ENCODE peak calls at places on chromosomes 16 and 17, in seven cellular contexts. H is GM23338, U is Panc1, J is ovary, W is MM.1S, L is substantia nigra, F is transverse colon. V is an unnamed sample.

GRCh38 chr17:32355649-32356377 is 5.9 kb downstream of the ZNF207 start:
- DNase-seq in L (no peak), F (no peak), W (no peak), U (no peak), J (no peak), H (no peak), V (no peak)

GRCh38 chr17:49944451-49944850 is 24.5 kb upstream of the DLX4 start:
- DNase-seq in L (no peak), H (peak), J (no peak), W (no peak), F (no peak), U (no peak), V (no peak)

GRCh38 chr17:32854177-32854576 is 22.7 kb downstream of the MYO1D start:
- DNase-seq in U (no peak), J (no peak), L (no peak), H (peak), F (no peak), W (no peak), V (no peak)

GRCh38 chr17:56599566-56599965 is 6.1 kb downstream of the NOG start:
- DNase-seq in L (no peak), F (no peak), H (no peak), W (no peak), J (no peak), U (no peak), V (no peak)

GRCh38 chr17:2215616-2216364 is 87.8 kb downstream of the SMG6 start:
- DNase-seq in L (peak), J (peak), H (peak), U (no peak), F (peak), W (peak), V (no peak)

GRCh38 chr16:53048139-53048915 is 4.4 kb downstream of the CHD9NB start:
- DNase-seq in F (peak), W (no peak), J (no peak), U (no peak), H (no peak), L (no peak), V (no peak)

GRCh38 chr17:73126716-73127473 is 34.4 kb upstream of the SLC39A11 start:
- DNase-seq in W (no peak), L (no peak), U (no peak), H (no peak), J (no peak), F (no peak), V (no peak)

GRCh38 chr17:31431098-31431794 is 39.8 kb downstream of the RAB11FIP4 start:
- DNase-seq in F (no peak), H (no peak), J (no peak), L (no peak), U (no peak), W (no peak), V (no peak)

GRCh38 chr16:72474511-72475123 is 302.7 kb upstream of the PMFBP1 start:
- DNase-seq in F (no peak), U (peak), W (peak), J (no peak), L (no peak), H (no peak), V (no peak)

GRCh38 chr16:75198135-75198600 is 8.8 kb downstream of the CTRB2 start:
- DNase-seq in F (no peak), W (no peak), L (no peak), H (no peak), U (no peak), J (peak), V (no peak)

GRCh38 chr17:43410557-43411368 is 12.0 kb downstream of the ARL4D start:
- DNase-seq in L (no peak), W (no peak), J (no peak), U (no peak), H (no peak), F (no peak), V (no peak)

GRCh38 chr17:43409131-43409530 is 10.3 kb downstream of the ARL4D start:
- DNase-seq in J (no peak), U (no peak), W (no peak), L (no peak), H (no peak), F (no peak), V (no peak)

GRCh38 chr17:43403846-43404245 is 5.1 kb downstream of the ARL4D start:
- DNase-seq in J (no peak), L (no peak), F (no peak), U (no peak), H (no peak), W (no peak), V (peak)

GRCh38 chr17:43405861-43406260 is 7.1 kb downstream of the ARL4D start:
- DNase-seq in F (no peak), L (no peak), H (no peak), J (no peak), U (no peak), W (no peak), V (no peak)

DNA sequence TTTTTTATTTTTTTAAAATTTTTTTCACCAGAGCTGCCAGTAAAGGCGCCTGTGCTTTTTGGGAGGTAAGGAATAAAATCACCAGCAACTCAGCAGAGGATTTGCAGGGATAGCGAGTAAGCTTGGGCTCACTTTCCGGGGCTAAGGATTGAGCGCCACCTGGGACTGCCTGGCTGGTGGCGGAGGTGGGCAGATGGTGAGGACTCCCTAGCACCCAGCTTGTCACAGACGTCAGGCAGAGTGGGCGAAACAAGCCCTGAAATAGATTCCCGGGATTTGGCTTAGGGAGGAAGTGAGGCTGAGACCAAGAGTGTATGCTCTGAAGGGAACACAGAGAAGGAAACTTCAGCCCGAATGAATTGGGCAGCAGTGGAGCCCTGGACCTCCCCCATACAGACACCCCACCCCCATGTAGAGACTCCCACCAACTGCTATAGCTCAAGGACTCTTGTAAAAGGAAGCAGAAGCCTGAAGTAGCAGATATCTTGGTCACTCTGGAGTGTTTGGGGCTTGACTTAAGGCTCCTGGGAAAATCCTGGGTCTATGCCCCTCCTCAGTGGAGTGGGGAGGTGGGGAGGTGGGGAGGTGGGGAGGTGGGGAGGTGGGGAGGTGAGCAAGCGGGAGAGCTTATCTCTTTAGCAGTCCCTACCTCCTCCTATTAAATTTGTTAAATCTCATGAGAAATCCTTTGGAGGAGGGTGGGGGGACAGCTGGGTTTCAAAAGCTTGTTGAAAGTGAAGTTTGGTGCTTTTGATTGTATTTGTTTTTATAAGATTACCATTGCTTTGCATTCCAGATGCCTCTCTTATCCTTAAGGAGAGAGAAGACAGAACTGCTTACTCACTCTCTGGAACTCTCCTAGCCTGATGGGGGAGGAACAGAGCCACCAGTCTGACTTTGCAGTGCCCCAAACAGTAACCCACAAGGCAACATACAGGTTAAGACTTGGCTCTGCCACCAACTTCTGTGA is 8.2 kb downstream of the ARL4D start:
- DNase-seq in L (no peak), W (no peak), J (no peak), H (peak), F (no peak), U (no peak), V (peak)
- H3K27ac ChIP-seq in L (no peak), W (no peak), J (peak), H (peak), F (peak), U (no peak), V (peak)

GRCh38 chr16:1443403-1443973 is 868 bp downstream of the CCDC154 start:
- DNase-seq in U (no peak), J (no peak), H (no peak), F (no peak), W (no peak), L (no peak), V (no peak)

GRCh38 chr16:1442697-1443096 is 1.7 kb downstream of the CCDC154 start:
- DNase-seq in L (no peak), U (no peak), W (no peak), J (no peak), F (no peak), H (no peak), V (no peak)

GRCh38 chr16:1445518-1446197 is 1.3 kb upstream of the CCDC154 start:
- DNase-seq in H (no peak), U (no peak), L (no peak), F (no peak), W (no peak), J (no peak), V (no peak)

GRCh38 chr16:1444730-1445517 is 568 bp upstream of the CCDC154 start:
- DNase-seq in F (no peak), U (no peak), L (no peak), H (no peak), J (no peak), W (no peak), V (no peak)

GRCh38 chr16:1443980-1444729 is at the start of gene CCDC154:
- DNase-seq in F (no peak), U (no peak), W (no peak), L (no peak), J (no peak), H (no peak), V (no peak)
- H3K27ac ChIP-seq in F (no peak), U (no peak), W (no peak), L (no peak), J (no peak), H (no peak), V (no peak)

DNA sequence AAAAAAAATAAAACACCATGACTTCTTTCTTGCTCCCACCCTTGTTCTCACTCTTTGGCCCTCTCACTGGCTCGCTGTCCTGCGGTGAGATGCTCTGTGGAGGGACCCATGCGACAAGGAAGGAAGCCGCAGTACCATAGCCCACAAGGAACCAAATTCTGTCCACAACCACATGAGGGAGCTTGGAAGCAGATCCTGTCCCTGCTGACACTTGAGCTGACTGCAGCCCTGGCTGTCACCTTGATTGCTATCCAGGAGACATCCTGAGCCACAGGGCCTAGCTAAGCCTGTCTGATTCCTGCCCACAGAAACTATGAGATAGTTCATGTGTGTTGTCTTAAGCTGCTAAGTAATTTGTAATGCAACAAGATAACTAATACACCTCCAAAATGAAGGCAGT is 4.8 kb upstream of the MT2A start:
- DNase-seq in W (peak), U (no peak), F (peak), H (peak), L (no peak), J (no peak), V (peak)
- H3K27ac ChIP-seq in W (no peak), U (no peak), F (no peak), H (no peak), L (no peak), J (no peak), V (peak)

GRCh38 chr17:75124041-75124818 is 7.3 kb downstream of the NT5C start:
- DNase-seq in J (peak), W (no peak), F (peak), U (peak), H (no peak), L (no peak), V (no peak)

GRCh38 chr17:75113798-75114551 is 4.2 kb downstream of the ARMC7 start:
- DNase-seq in H (peak), U (no peak), W (peak), F (peak), J (peak), L (peak), V (peak)

GRCh38 chr17:75115545-75115944 is 5.8 kb downstream of the ARMC7 start:
- DNase-seq in H (no peak), J (no peak), U (no peak), F (no peak), L (no peak), W (no peak), V (no peak)

GRCh38 chr17:75116681-75117080 is 6.9 kb downstream of the ARMC7 start:
- DNase-seq in J (peak), U (no peak), W (no peak), H (no peak), F (no peak), L (no peak), V (no peak)

DNA sequence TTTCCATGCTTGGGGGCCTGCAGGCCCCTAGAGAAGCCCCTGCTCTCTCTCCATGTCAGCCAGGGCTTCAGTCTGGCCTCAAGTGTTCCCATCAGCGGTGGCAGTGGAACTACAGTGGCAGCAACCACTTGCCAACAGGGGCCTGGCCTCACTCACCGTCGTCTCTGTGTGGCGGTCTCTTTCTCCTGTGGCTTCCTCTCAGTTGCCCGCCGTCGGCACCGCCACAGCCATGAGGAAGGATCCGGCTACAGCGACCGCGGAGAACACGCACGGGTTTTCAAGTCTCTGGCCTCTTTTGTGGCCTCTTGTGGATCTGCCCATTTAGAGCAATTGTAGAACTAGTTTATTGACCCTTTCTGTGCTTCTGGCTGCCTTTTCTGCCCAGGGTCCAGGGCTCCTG is 8.5 kb downstream of the ARMC7 start:
- DNase-seq in L (no peak), H (no peak), U (no peak), J (no peak), W (no peak), F (no peak), V (no peak)
- H3K27ac ChIP-seq in L (no peak), H (no peak), U (no peak), J (no peak), W (no peak), F (peak), V (no peak)

GRCh38 chr16:88983157-88983556 is 6.2 kb upstream of the CBFA2T3 start:
- DNase-seq in L (no peak), U (no peak), H (no peak), F (no peak), J (no peak), W (no peak), V (no peak)
- H3K27ac ChIP-seq in L (no peak), U (no peak), H (no peak), F (no peak), J (no peak), W (no peak), V (no peak)